ENCODE peak calls at places on chromosome 19, in seven cellular contexts. One of them, this sample, is unnamed.

GRCh38 chr19:35768082-35768421 is 7.3 kb upstream of the ARHGAP33 start:
- DNase-seq in astrocyte of the cerebellum: no peak
- DNase-seq in stimulated activated CD4-positive, alpha-beta T cell treated with anti-CD3 and anti-CD28 coated beads, Interleukin-1b, Interleukin-23, amount 100 ng/mL, for 24 hours: no peak
- DNase-seq in glutamatergic neuron: no peak
- DNase-seq in smooth muscle cell of the brain vasculature: no peak
- DNase-seq in NCI-H1105 treated with DMSO at 0.1 percent for 48 hours: no peak
- DNase-seq in heart left ventricle: no peak
- DNase-seq in this sample: no peak

GRCh38 chr19:48967346-48968178 is 2.5 kb downstream of the FTL start:
- DNase-seq in astrocyte of the cerebellum: no peak
- DNase-seq in stimulated activated CD4-positive, alpha-beta T cell treated with anti-CD3 and anti-CD28 coated beads, Interleukin-1b, Interleukin-23, amount 100 ng/mL, for 24 hours: no peak
- DNase-seq in glutamatergic neuron: no peak
- DNase-seq in smooth muscle cell of the brain vasculature: no peak
- DNase-seq in NCI-H1105 treated with DMSO at 0.1 percent for 48 hours: no peak
- DNase-seq in heart left ventricle: no peak
- DNase-seq in this sample: no peak

GRCh38 chr19:7010722-7011593 is 10.3 kb downstream of the MBD3L2B start:
- DNase-seq in astrocyte of the cerebellum: no peak
- DNase-seq in stimulated activated CD4-positive, alpha-beta T cell treated with anti-CD3 and anti-CD28 coated beads, Interleukin-1b, Interleukin-23, amount 100 ng/mL, for 24 hours: no peak
- DNase-seq in glutamatergic neuron: no peak
- DNase-seq in smooth muscle cell of the brain vasculature: no peak
- DNase-seq in NCI-H1105 treated with DMSO at 0.1 percent for 48 hours: peak
- DNase-seq in heart left ventricle: no peak
- DNase-seq in this sample: no peak

GRCh38 chr19:19542507-19542906 is 4.4 kb downstream of the CILP2 start:
- DNase-seq in astrocyte of the cerebellum: no peak
- DNase-seq in stimulated activated CD4-positive, alpha-beta T cell treated with anti-CD3 and anti-CD28 coated beads, Interleukin-1b, Interleukin-23, amount 100 ng/mL, for 24 hours: no peak
- DNase-seq in glutamatergic neuron: no peak
- DNase-seq in smooth muscle cell of the brain vasculature: no peak
- DNase-seq in NCI-H1105 treated with DMSO at 0.1 percent for 48 hours: no peak
- DNase-seq in heart left ventricle: no peak
- DNase-seq in this sample: no peak

GRCh38 chr19:13899393-13899792 is 6.5 kb downstream of the BRME1 start:
- DNase-seq in astrocyte of the cerebellum: no peak
- DNase-seq in stimulated activated CD4-positive, alpha-beta T cell treated with anti-CD3 and anti-CD28 coated beads, Interleukin-1b, Interleukin-23, amount 100 ng/mL, for 24 hours: no peak
- DNase-seq in glutamatergic neuron: no peak
- DNase-seq in smooth muscle cell of the brain vasculature: no peak
- DNase-seq in NCI-H1105 treated with DMSO at 0.1 percent for 48 hours: no peak
- DNase-seq in heart left ventricle: no peak
- DNase-seq in this sample: no peak

GRCh38 chr19:49639401-49640112 is 386 bp downstream of the RRAS start:
- DNase-seq in astrocyte of the cerebellum: no peak
- DNase-seq in stimulated activated CD4-positive, alpha-beta T cell treated with anti-CD3 and anti-CD28 coated beads, Interleukin-1b, Interleukin-23, amount 100 ng/mL, for 24 hours: no peak
- DNase-seq in glutamatergic neuron: no peak
- DNase-seq in smooth muscle cell of the brain vasculature: no peak
- DNase-seq in NCI-H1105 treated with DMSO at 0.1 percent for 48 hours: no peak
- DNase-seq in heart left ventricle: no peak
- DNase-seq in this sample: no peak

GRCh38 chr19:16135410-16136127 is 7.9 kb upstream of the HSH2D start:
- DNase-seq in astrocyte of the cerebellum: no peak
- DNase-seq in stimulated activated CD4-positive, alpha-beta T cell treated with anti-CD3 and anti-CD28 coated beads, Interleukin-1b, Interleukin-23, amount 100 ng/mL, for 24 hours: no peak
- DNase-seq in glutamatergic neuron: no peak
- DNase-seq in smooth muscle cell of the brain vasculature: no peak
- DNase-seq in NCI-H1105 treated with DMSO at 0.1 percent for 48 hours: no peak
- DNase-seq in heart left ventricle: no peak
- DNase-seq in this sample: no peak

GRCh38 chr19:55289117-55289796 is 5.5 kb downstream of the BRSK1 start:
- DNase-seq in astrocyte of the cerebellum: no peak
- DNase-seq in stimulated activated CD4-positive, alpha-beta T cell treated with anti-CD3 and anti-CD28 coated beads, Interleukin-1b, Interleukin-23, amount 100 ng/mL, for 24 hours: no peak
- DNase-seq in glutamatergic neuron: no peak
- DNase-seq in smooth muscle cell of the brain vasculature: no peak
- DNase-seq in NCI-H1105 treated with DMSO at 0.1 percent for 48 hours: no peak
- DNase-seq in heart left ventricle: no peak
- DNase-seq in this sample: peak

GRCh38 chr19:44530777-44531176 is 1.3 kb upstream of the CEACAM20 start:
- DNase-seq in astrocyte of the cerebellum: no peak
- DNase-seq in stimulated activated CD4-positive, alpha-beta T cell treated with anti-CD3 and anti-CD28 coated beads, Interleukin-1b, Interleukin-23, amount 100 ng/mL, for 24 hours: no peak
- DNase-seq in glutamatergic neuron: no peak
- DNase-seq in smooth muscle cell of the brain vasculature: no peak
- DNase-seq in NCI-H1105 treated with DMSO at 0.1 percent for 48 hours: no peak
- DNase-seq in heart left ventricle: no peak
- DNase-seq in this sample: no peak

GRCh38 chr19:37966211-37967072 is 59.4 kb downstream of the SIPA1L3 start:
- DNase-seq in astrocyte of the cerebellum: peak
- DNase-seq in stimulated activated CD4-positive, alpha-beta T cell treated with anti-CD3 and anti-CD28 coated beads, Interleukin-1b, Interleukin-23, amount 100 ng/mL, for 24 hours: no peak
- DNase-seq in glutamatergic neuron: peak
- DNase-seq in smooth muscle cell of the brain vasculature: no peak
- DNase-seq in NCI-H1105 treated with DMSO at 0.1 percent for 48 hours: no peak
- DNase-seq in heart left ventricle: no peak
- DNase-seq in this sample: no peak

This sample was measured in PC-3.